ENCODE peak calls at places on chromosomes 2 and 18, in nine cellular contexts. K, D, R, X, U, E, Q, L and S are unnamed samples.

GRCh38 chr2:9994462-9994861 is 43.0 kb downstream of the GRHL1 start:
- DNase-seq in K (no peak), D (peak), U (peak), R (no peak), X (no peak), E (no peak), Q (no peak), L (no peak), S (no peak)

GRCh38 chr2:214492152-214492551 is 81.3 kb downstream of the VWC2L start:
- DNase-seq in D (no peak), K (no peak), L (no peak), U (no peak), E (no peak), Q (no peak), R (no peak), X (no peak), S (no peak)

GRCh38 chr2:28729698-28730097 is 21.9 kb upstream of the PPP1CB start:
- DNase-seq in Q (no peak), L (no peak), D (no peak), U (no peak), R (no peak), E (no peak), X (no peak), K (peak), S (no peak)

GRCh38 chr18:58180172-58180571 is 136.1 kb downstream of the NEDD4L start:
- DNase-seq in D (no peak), U (peak), K (no peak), Q (no peak), L (no peak), E (no peak), X (no peak), R (no peak), S (no peak)

GRCh38 chr2:45643095-45643494 is 8.4 kb upstream of the PRKCE start:
- DNase-seq in D (no peak), X (no peak), U (no peak), R (no peak), L (peak), E (no peak), Q (no peak), K (no peak), S (no peak)

GRCh38 chr2:45178854-45179253 is 169.6 kb upstream of the SIX2 start:
- DNase-seq in E (no peak), R (peak), D (no peak), L (peak), Q (no peak), K (no peak), X (no peak), U (no peak), S (no peak)

GRCh38 chr18:55587341-55588000 is 521 bp downstream of the TCF4 start:
- DNase-seq in E (no peak), K (peak), R (peak), U (peak), D (no peak), L (peak), X (no peak), Q (no peak), S (peak)

GRCh38 chr18:79439201-79440023 is 43.7 kb downstream of the NFATC1 start:
- DNase-seq in L (peak), D (no peak), X (no peak), R (no peak), K (no peak), U (no peak), E (no peak), Q (peak), S (no peak)

GRCh38 chr2:128396500-128396891 is 77.8 kb upstream of the HS6ST1 start:
- DNase-seq in L (no peak), R (no peak), D (no peak), U (peak), K (peak), Q (no peak), X (no peak), E (no peak), S (peak)

GRCh38 chr2:195543902-195544894 is 112.8 kb upstream of the SLC39A10 start:
- DNase-seq in D (no peak), X (no peak), L (peak), Q (no peak), K (peak), E (no peak), R (peak), U (no peak), S (no peak)

GRCh38 chr2:598043-598802 is 79.0 kb downstream of the TMEM18 start:
- DNase-seq in K (no peak), Q (no peak), X (no peak), R (no peak), L (peak), D (no peak), U (peak), E (no peak), S (no peak)

GRCh38 chr18:59814872-59815271 is 84.9 kb upstream of the PMAIP1 start:
- DNase-seq in R (peak), U (no peak), X (no peak), E (no peak), D (no peak), Q (no peak), L (peak), K (peak), S (no peak)

GRCh38 chr2:237572021-237572741 is 5.8 kb downstream of the PRLH start:
- DNase-seq in K (peak), U (peak), L (peak), E (peak), R (peak), Q (peak), X (peak), D (peak), S (peak)

GRCh38 chr2:128362186-128362888 is 43.7 kb upstream of the HS6ST1 start:
- DNase-seq in D (no peak), E (no peak), L (no peak), U (no peak), K (no peak), X (no peak), R (no peak), Q (no peak), S (no peak)

GRCh38 chr18:48831113-48831759 is 119.5 kb downstream of the SMAD7 start:
- DNase-seq in D (no peak), X (peak), Q (no peak), L (no peak), R (no peak), K (no peak), U (peak), E (no peak), S (no peak)

GRCh38 chr18:31684279-31685096 is at the start of gene B4GALT6:
- DNase-seq in K (peak), U (peak), E (no peak), D (no peak), X (peak), R (peak), L (peak), Q (peak), S (peak)

GRCh38 chr2:113826346-113827285 is 63.3 kb upstream of the ACTR3 start:
- DNase-seq in L (no peak), K (no peak), U (no peak), E (no peak), D (no peak), Q (no peak), R (no peak), X (no peak), S (peak)

GRCh38 chr2:54287532-54287931 is 31.5 kb upstream of the TSPYL6 start:
- DNase-seq in L (no peak), D (no peak), K (no peak), Q (no peak), U (no peak), E (no peak), X (no peak), R (no peak), S (no peak)

GRCh38 chr2:193024791-193025190 is 830.1 kb upstream of the TMEFF2 start:
- DNase-seq in U (no peak), L (no peak), R (no peak), E (no peak), Q (no peak), D (no peak), X (no peak), K (no peak), S (no peak)

GRCh38 chr2:57076856-57077255 is 893.1 kb downstream of the CCDC85A start:
- DNase-seq in Q (no peak), X (no peak), U (no peak), K (no peak), E (no peak), R (peak), L (no peak), D (no peak), S (no peak)

GRCh38 chr2:101986386-101986785 is 5.4 kb upstream of the IL1R2 start:
- DNase-seq in L (no peak), U (no peak), X (no peak), E (no peak), D (no peak), K (peak), R (no peak), Q (no peak), S (no peak)

GRCh38 chr2:101985793-101986164 is 6.0 kb upstream of the IL1R2 start:
- DNase-seq in R (no peak), Q (no peak), X (no peak), K (no peak), E (no peak), L (no peak), U (no peak), D (no peak), S (no peak)

GRCh38 chr2:101983928-101984327 is 7.8 kb upstream of the IL1R2 start:
- DNase-seq in L (peak), Q (no peak), X (no peak), U (no peak), K (peak), R (peak), D (no peak), E (no peak), S (peak)

GRCh38 chr2:101984656-101985055 is 7.1 kb upstream of the IL1R2 start:
- DNase-seq in R (no peak), U (no peak), E (no peak), D (no peak), Q (no peak), L (no peak), X (no peak), K (no peak), S (no peak)

DNA sequence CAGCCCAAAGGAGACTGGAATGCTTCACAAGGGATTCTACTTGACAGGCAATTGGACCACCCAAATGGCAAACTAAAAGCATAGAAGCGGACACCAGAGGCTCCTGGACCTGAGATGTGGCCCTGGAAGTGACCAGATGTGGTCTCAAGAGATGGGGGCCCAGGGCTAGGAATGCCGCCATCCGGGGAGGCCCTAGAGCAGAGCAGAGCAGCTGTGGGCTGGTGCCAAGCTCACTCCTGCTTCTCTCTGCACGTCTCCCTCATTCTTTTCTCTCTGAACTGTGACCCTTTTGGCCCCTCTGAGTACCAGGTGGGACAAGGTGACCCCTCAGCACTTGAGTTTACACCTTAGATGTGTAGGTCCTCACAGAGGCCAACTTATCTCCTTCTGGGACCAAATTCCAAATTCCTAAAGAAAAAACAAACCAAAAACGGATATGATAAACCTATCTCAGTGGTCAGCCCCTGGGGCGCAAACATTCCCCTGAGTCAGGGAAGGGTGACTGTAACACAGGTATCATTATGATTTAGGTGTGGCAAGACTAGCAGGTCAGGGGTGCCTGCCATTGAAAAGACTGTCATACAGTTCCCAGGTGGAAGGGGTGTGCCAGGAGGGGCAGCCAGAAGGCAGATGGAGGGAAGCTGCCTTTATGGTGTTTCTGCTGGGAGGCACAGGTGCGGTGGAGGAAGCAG is 6.5 kb upstream of the IL1R2 start:
- DNase-seq in R (no peak), U (no peak), Q (no peak), E (no peak), L (no peak), X (no peak), K (peak), D (no peak), S (no peak)
- H3K4me3 ChIP-seq in R (no peak), U (no peak), Q (no peak), E (no peak), L (no peak), X (no peak), K (no peak), D (no peak), S (no peak)

GRCh38 chr2:109683452-109683851 is 69.3 kb downstream of the SOWAHC start:
- DNase-seq in K (no peak), D (no peak), U (no peak), E (no peak), X (no peak), L (no peak), R (no peak), Q (no peak), S (no peak)
- H3K4me3 ChIP-seq in K (no peak), D (no peak), U (no peak), E (no peak), X (no peak), L (no peak), R (no peak), Q (no peak), S (no peak)

DNA sequence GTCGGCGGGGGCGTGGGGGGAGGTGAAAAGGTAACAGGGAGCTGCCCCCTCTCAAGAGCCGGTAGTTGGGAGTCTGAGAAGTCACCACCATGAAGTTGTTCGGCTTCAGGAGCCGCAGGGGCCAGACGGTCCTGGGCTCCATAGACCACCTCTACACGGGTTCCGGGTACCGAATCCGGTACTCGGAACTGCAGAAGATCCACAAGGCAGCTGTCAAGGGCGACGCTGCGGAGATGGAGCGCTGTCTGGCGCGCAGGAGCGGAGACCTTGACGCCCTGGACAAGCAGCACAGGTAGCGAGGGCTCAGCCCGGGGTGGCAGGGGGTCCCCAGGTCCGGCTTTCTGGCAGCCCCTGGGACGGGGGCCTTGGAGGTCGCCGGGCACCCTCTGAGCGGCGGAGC is 47.1 kb upstream of the ZNF519 start:
- DNase-seq in E (no peak), U (no peak), Q (no peak), R (no peak), X (no peak), D (no peak), L (no peak), K (no peak), S (no peak)
- H3K4me3 ChIP-seq in E (peak), U (peak), Q (peak), R (no peak), X (peak), D (peak), L (peak), K (peak), S (no peak)

GRCh38 chr18:8948471-8949149 is 153.9 kb upstream of the NDUFV2 start:
- DNase-seq in E (no peak), L (peak), D (no peak), R (peak), X (no peak), Q (no peak), K (peak), U (no peak), S (no peak)
- H3K4me3 ChIP-seq in E (no peak), L (no peak), D (no peak), R (no peak), X (no peak), Q (no peak), K (peak), U (no peak), S (no peak)

GRCh38 chr2:120343433-120344105 is 2.4 kb upstream of the INHBB start:
- DNase-seq in X (peak), K (peak), D (peak), E (no peak), U (peak), R (peak), L (peak), Q (peak), S (peak)
- H3K4me3 ChIP-seq in X (peak), K (no peak), D (peak), E (no peak), U (no peak), R (no peak), L (no peak), Q (no peak), S (no peak)

GRCh38 chr2:39870871-39871270 is 91.8 kb upstream of the THUMPD2 start:
- DNase-seq in X (no peak), E (no peak), D (no peak), K (no peak), R (no peak), L (no peak), Q (no peak), U (no peak), S (no peak)
- H3K4me3 ChIP-seq in X (no peak), E (no peak), D (no peak), K (no peak), R (no peak), L (no peak), Q (no peak), U (no peak), S (no peak)

GRCh38 chr2:209519911-209520310 is 96.1 kb downstream of the MAP2 start:
- DNase-seq in E (no peak), X (no peak), D (no peak), U (no peak), L (no peak), R (no peak), Q (no peak), K (no peak), S (no peak)
- H3K4me3 ChIP-seq in E (no peak), X (no peak), D (no peak), U (no peak), L (no peak), R (no peak), Q (no peak), K (no peak), S (no peak)

DNA sequence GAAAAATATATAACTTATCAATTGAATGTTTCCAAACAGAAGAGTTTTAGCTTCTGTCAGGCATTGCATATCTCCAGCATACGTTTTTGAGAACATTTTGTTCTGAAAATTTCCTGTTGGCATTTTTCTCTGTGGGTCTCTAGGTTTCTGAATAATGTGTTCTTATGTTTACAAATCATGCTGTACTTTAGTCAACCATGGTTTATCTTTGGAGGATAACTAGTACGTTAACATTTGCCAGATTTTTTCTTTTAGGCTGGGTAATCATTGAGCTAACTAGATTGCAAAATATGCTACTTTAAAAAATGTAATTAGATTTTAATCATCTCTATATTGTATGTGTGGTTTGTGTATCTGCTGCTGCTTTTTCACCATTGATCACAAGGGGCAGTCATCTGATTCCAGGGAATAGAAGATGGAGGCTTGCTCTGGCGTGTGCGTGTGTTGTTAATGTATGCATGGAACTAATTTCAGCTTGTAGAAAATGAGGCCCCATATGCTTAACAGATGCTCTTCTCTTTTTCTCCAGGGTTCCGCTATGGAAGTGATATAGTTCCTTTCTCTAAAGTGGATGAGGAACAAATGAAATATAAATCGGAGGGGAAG is 21.3 kb downstream of the XRCC5 start:
- DNase-seq in Q (no peak), K (no peak), X (no peak), E (no peak), L (peak), U (no peak), D (no peak), R (peak), S (no peak)
- H3K4me3 ChIP-seq in Q (no peak), K (no peak), X (no peak), E (no peak), L (no peak), U (no peak), D (no peak), R (no peak), S (no peak)

GRCh38 chr2:181911830-181912229 is 20.3 kb downstream of the ITPRID2 start:
- DNase-seq in D (no peak), L (no peak), R (no peak), Q (no peak), X (no peak), K (no peak), U (no peak), E (no peak), S (no peak)
- H3K4me3 ChIP-seq in D (no peak), L (no peak), R (no peak), Q (no peak), X (no peak), K (no peak), U (no peak), E (no peak), S (no peak)